ENCODE peak calls at places on chromosomes 13 and 19, in nine cellular contexts. B, C, D, P, J, K, N, T and Y are unnamed samples.

GRCh38 chr13:77623797-77624196 is 73.7 kb upstream of the SLAIN1 start:
- DNase-seq in B (no peak), C (no peak), D (no peak), P (no peak), J (no peak), K (no peak), N (no peak), T (no peak), Y (no peak)

GRCh38 chr13:95317037-95317989 is 16.1 kb upstream of the ABCC4 start:
- DNase-seq in B (no peak), C (no peak), D (no peak), P (peak), J (no peak), K (no peak), N (no peak), T (no peak), Y (peak)

GRCh38 chr19:56633021-56633420 is 9.9 kb upstream of the SMIM17 start:
- DNase-seq in B (no peak), C (no peak), D (no peak), P (no peak), J (no peak), K (no peak), N (no peak), T (no peak), Y (no peak)

GRCh38 chr13:108560092-108560491 is 69.3 kb upstream of the MYO16 start:
- DNase-seq in B (peak), C (no peak), D (no peak), P (no peak), J (no peak), K (peak), N (no peak), T (no peak), Y (no peak)

GRCh38 chr13:98301721-98302120 is 124.7 kb upstream of the RNF113B start:
- DNase-seq in B (no peak), C (no peak), D (no peak), P (no peak), J (no peak), K (no peak), N (no peak), T (no peak), Y (no peak)

GRCh38 chr13:112693831-112694497 is 4.1 kb downstream of the ATP11A start:
- DNase-seq in B (no peak), C (no peak), D (no peak), P (peak), J (no peak), K (no peak), N (peak), T (no peak), Y (peak)

GRCh38 chr19:12723383-12723642 is 419 bp downstream of the TNPO2 start:
- DNase-seq in B (no peak), C (no peak), D (no peak), P (no peak), J (no peak), K (no peak), N (no peak), T (no peak), Y (no peak)

GRCh38 chr13:113739527-113740285 is 19.3 kb upstream of the TMEM255B start:
- DNase-seq in B (no peak), C (no peak), D (no peak), P (no peak), J (no peak), K (no peak), N (no peak), T (no peak), Y (peak)

GRCh38 chr19:45952691-45953505 is 20.8 kb downstream of the NOVA2 start:
- DNase-seq in B (no peak), C (peak), D (peak), P (peak), J (peak), K (peak), N (no peak), T (peak), Y (peak)

GRCh38 chr19:30269638-30270037 is 102.5 kb upstream of the ZNF536 start:
- DNase-seq in B (no peak), C (no peak), D (no peak), P (no peak), J (no peak), K (no peak), N (no peak), T (no peak), Y (no peak)

GRCh38 chr13:20960663-20961309 is 58.2 kb upstream of the XPO4 start:
- DNase-seq in B (no peak), C (no peak), D (no peak), P (peak), J (no peak), K (no peak), N (no peak), T (no peak), Y (no peak)

GRCh38 chr19:5436101-5436947 is 18.9 kb upstream of the ZNRF4 start:
- DNase-seq in B (peak), C (no peak), D (no peak), P (no peak), J (no peak), K (peak), N (no peak), T (peak), Y (no peak)

GRCh38 chr19:51965583-51965982 is 21.1 kb downstream of the ZNF350 start:
- DNase-seq in B (no peak), C (no peak), D (no peak), P (no peak), J (no peak), K (no peak), N (no peak), T (no peak), Y (no peak)

GRCh38 chr19:15398501-15399233 is 19.1 kb upstream of the AKAP8 start:
- DNase-seq in B (no peak), C (no peak), D (no peak), P (no peak), J (no peak), K (no peak), N (peak), T (no peak), Y (no peak)

GRCh38 chr19:12794196-12794921 is 3.1 kb downstream of the JUNB start:
- DNase-seq in B (no peak), C (no peak), D (peak), P (no peak), J (no peak), K (no peak), N (no peak), T (no peak), Y (no peak)

GRCh38 chr19:480016-480855 is 16.1 kb upstream of the MADCAM1 start:
- DNase-seq in B (peak), C (no peak), D (no peak), P (peak), J (peak), K (no peak), N (peak), T (peak), Y (peak)

GRCh38 chr19:44643605-44644390 is at the start of gene PVR:
- DNase-seq in B (peak), C (no peak), D (no peak), P (peak), J (peak), K (peak), N (peak), T (peak), Y (peak)

GRCh38 chr19:15129856-15130580 is 22.8 kb downstream of the SYDE1 start:
- DNase-seq in B (no peak), C (no peak), D (peak), P (no peak), J (no peak), K (no peak), N (no peak), T (peak), Y (no peak)

GRCh38 chr19:7789447-7789846 is 26.4 kb downstream of the CLEC4M start:
- DNase-seq in B (no peak), C (no peak), D (peak), P (no peak), J (no peak), K (no peak), N (no peak), T (peak), Y (no peak)

GRCh38 chr19:48999481-49000325 is 6.0 kb downstream of the RUVBL2 start:
- DNase-seq in B (no peak), C (peak), D (peak), P (peak), J (peak), K (no peak), N (no peak), T (peak), Y (peak)